ENCODE peak calls at places on chromosomes 16 and 17, in six cellular contexts. V is GM12865; G is stimulated activated CD8-positive, alpha-beta memory T cell treated with anti-CD3 and anti-CD28 coated beads, Interleukin-2, amount 100 ng/mL, for 1 hour; C is ELR; Z is lower lobe of right lung; S is K562. I is an unnamed sample.

GRCh38 chr17:78322327-78322857 is 37.5 kb downstream of the SOCS3 start:
- DNase-seq in V (no peak), G (no peak), S (no peak), Z (no peak), C (peak), I (no peak)

GRCh38 chr16:75000481-75001081 is 1.8 kb downstream of the ZNRF1 start:
- DNase-seq in Z (no peak), C (peak), S (no peak), V (no peak), G (no peak), I (peak)

GRCh38 chr17:82052638-82053059 is 951 bp downstream of the GPS1 start:
- DNase-seq in S (no peak), V (no peak), G (no peak), Z (no peak), C (peak), I (no peak)

GRCh38 chr17:61578645-61579044 is 12.4 kb downstream of the NACA2 start:
- DNase-seq in G (no peak), V (no peak), S (no peak), C (no peak), Z (no peak), I (no peak)

GRCh38 chr17:3762922-3763776 is 37.8 kb downstream of the ITGAE start:
- DNase-seq in C (no peak), G (no peak), V (peak), Z (no peak), S (no peak), I (peak)

GRCh38 chr17:39069114-39069756 is 82.2 kb downstream of the PLXDC1 start:
- DNase-seq in V (peak), S (peak), C (peak), G (no peak), Z (no peak), I (no peak)

GRCh38 chr17:55320594-55321506 is 56.1 kb downstream of the HLF start:
- DNase-seq in G (no peak), Z (no peak), V (no peak), S (no peak), C (peak), I (no peak)

GRCh38 chr17:11980813-11981212 is 16.5 kb downstream of the ZNF18 start:
- DNase-seq in Z (no peak), C (peak), S (no peak), V (no peak), G (no peak), I (no peak)

GRCh38 chr16:8733849-8734540 is 59.6 kb downstream of the ABAT start:
- DNase-seq in Z (no peak), S (no peak), C (no peak), V (no peak), G (no peak), I (no peak)

GRCh38 chr16:24995469-24995868 is 19.7 kb downstream of the ARHGAP17 start:
- DNase-seq in G (no peak), S (no peak), C (no peak), Z (no peak), V (no peak), I (no peak)

GRCh38 chr16:82240111-82240510 is 70.1 kb upstream of the MPHOSPH6 start:
- DNase-seq in S (no peak), G (no peak), C (peak), V (no peak), Z (no peak), I (no peak)

I was measured in NK-92 treated with Interleukin-12 subunit alpha and Interleukin-12 subunit beta, amount 100 ng/mL, for 24 hours.